ENCODE peak calls at places on chromosomes 13 and 19, in five cellular contexts. N, B, I, U and D are unnamed samples.

GRCh38 chr19:35044317-35045117 is 3.0 kb downstream of the HPN start:
- DNase-seq in N (no peak), B (peak; percentile 56), I (peak; percentile 56), U (peak; percentile 75), D (peak; percentile 77)

GRCh38 chr13:29504691-29505090 is 90.8 kb downstream of the SLC7A1 start:
- DNase-seq in N (no peak), B (no peak), I (no peak), U (no peak), D (no peak)

GRCh38 chr19:11383706-11384048 is 437 bp downstream of the EPOR start:
- DNase-seq in N (no peak), B (no peak), I (no peak), U (no peak), D (no peak)

GRCh38 chr19:28847468-28847867 is 365.5 kb downstream of the UQCRFS1 start:
- DNase-seq in N (no peak), B (no peak), I (no peak), U (no peak), D (no peak)

GRCh38 chr13:20197361-20197834 is 4.7 kb upstream of the GJB2 start:
- DNase-seq in N (no peak), B (peak; percentile 49), I (peak; percentile 65), U (no peak), D (peak; percentile 59)

GRCh38 chr19:42433503-42434260 is 6.5 kb upstream of the LIPE start:
- DNase-seq in N (peak; percentile 66), B (peak; percentile 74), I (peak; percentile 75), U (no peak), D (peak; percentile 90)

GRCh38 chr19:3370214-3370720 is 3.9 kb downstream of the NFIC start:
- DNase-seq in N (no peak), B (no peak), I (no peak), U (no peak), D (no peak)

GRCh38 chr13:96792736-96793444 is 201.4 kb downstream of the OXGR1 start:
- DNase-seq in N (no peak), B (no peak), I (no peak), U (no peak), D (no peak)

GRCh38 chr19:49847731-49848696 is 2.9 kb upstream of the PTOV1 start:
- DNase-seq in N (no peak), B (no peak), I (no peak), U (no peak), D (peak; percentile 92)

GRCh38 chr19:12783226-12783848 is 7.9 kb upstream of the JUNB start:
- DNase-seq in N (no peak), B (no peak), I (peak; percentile 78), U (no peak), D (no peak)

GRCh38 chr13:106533101-106533939 is 2.1 kb downstream of the EFNB2 start:
- DNase-seq in N (peak; percentile 77), B (no peak), I (peak; percentile 34), U (peak; percentile 83), D (peak; percentile 84)

GRCh38 chr13:31469377-31469776 is 269.6 kb downstream of the B3GLCT start:
- DNase-seq in N (no peak), B (no peak), I (no peak), U (no peak), D (no peak)

GRCh38 chr13:112443191-112444000 is 67.2 kb downstream of the SPACA7 start:
- DNase-seq in N (no peak), B (peak; percentile 0), I (no peak), U (no peak), D (no peak)

GRCh38 chr19:3760871-3761361 is 576 bp downstream of the APBA3 start:
- DNase-seq in N (no peak), B (peak; percentile 2), I (peak; percentile 26), U (no peak), D (peak; percentile 20)

GRCh38 chr19:42431486-42431885 is 4.3 kb upstream of the LIPE start:
- DNase-seq in N (no peak), B (no peak), I (no peak), U (no peak), D (no peak)

GRCh38 chr19:36771275-36772231 is 1.1 kb downstream of the ZNF850 start:
- DNase-seq in N (peak; percentile 60), B (peak; percentile 42), I (peak; percentile 80), U (no peak), D (no peak)

GRCh38 chr13:31437975-31438374 is 238.2 kb downstream of the B3GLCT start:
- DNase-seq in N (no peak), B (no peak), I (peak; percentile 36), U (no peak), D (no peak)

GRCh38 chr19:28037186-28037585 is 1175.8 kb downstream of the UQCRFS1 start:
- DNase-seq in N (no peak), B (no peak), I (no peak), U (no peak), D (no peak)

GRCh38 chr13:33867472-33867871 is 49.5 kb downstream of the RFC3 start:
- DNase-seq in N (no peak), B (no peak), I (no peak), U (no peak), D (no peak)
- TF ChIP-seq CTCF in N (no peak), B (peak; percentile 68), I (no peak), U (no peak), D (no peak)

DNA sequence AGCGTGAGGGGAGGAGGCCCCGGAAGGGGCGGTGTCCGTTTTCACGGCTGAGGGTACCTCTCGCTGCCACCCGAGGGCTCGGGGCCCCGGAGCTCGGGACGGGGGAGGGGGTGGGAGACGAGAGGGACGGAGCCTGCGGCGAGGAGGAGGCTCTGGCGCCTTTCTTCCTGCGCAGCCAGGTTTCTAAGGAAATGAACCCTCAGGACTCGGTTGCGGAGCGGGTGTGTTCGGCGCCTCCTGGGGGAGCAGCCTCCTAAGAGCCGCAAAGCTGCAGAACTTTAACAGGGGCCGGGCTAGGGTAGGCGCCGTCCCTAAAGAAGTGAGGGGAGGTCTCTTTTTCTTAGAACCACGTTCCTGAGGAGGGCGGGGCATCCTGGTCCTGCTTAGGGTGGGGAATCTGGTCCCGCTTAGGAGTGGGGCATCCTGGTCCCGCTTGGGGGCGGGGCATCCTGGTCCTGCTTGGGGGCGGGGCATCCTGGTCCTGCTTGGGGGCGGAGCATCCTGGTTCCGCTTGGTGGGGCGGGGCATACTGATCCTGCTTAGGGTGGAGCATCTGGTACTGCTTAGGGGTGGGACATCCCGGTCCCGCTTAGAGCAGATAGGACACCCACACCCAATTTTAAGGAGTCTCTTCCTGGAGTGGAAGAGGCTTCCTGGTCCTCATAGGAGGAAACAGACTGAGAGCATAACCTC is 6.2 kb downstream of the SYT5 start:
- DNase-seq in N (peak; percentile 27), B (peak; percentile 84), I (no peak), U (no peak), D (peak; percentile 67)
- TF ChIP-seq CTCF in N (no peak), B (peak; percentile 46), I (no peak), U (no peak), D (no peak)

GRCh38 chr19:5321851-5322681 is 18.5 kb downstream of the PTPRS start:
- DNase-seq in N (no peak), B (peak; percentile 55), I (peak; percentile 80), U (no peak), D (no peak)
- TF ChIP-seq CTCF in N (no peak), B (peak; percentile 64), I (peak; percentile 25), U (no peak), D (no peak)

GRCh38 chr19:45200614-45201013 is 22.0 kb downstream of the BLOC1S3 start:
- DNase-seq in N (no peak), B (no peak), I (no peak), U (no peak), D (peak; percentile 55)
- TF ChIP-seq CTCF in N (no peak), B (peak; percentile 28), I (no peak), U (peak; percentile 72), D (peak; percentile 18)